ENCODE peak calls at places on chromosomes 11 and 22, in five cellular contexts. One of them, this sample, is unnamed.

GRCh38 chr11:72850832-72851231 is 36.6 kb downstream of the ATG16L2 start:
- DNase-seq in mesothelial cell of epicardium: no peak
- DNase-seq in midbrain: no peak
- DNase-seq in colonic mucosa: no peak
- DNase-seq in naive thymus-derived CD4-positive, alpha-beta T cell: no peak
- DNase-seq in this sample: no peak

GRCh38 chr22:44449683-44450425 is 48.2 kb downstream of the RTL6 start:
- DNase-seq in mesothelial cell of epicardium: no peak
- DNase-seq in midbrain: peak
- DNase-seq in colonic mucosa: no peak
- DNase-seq in naive thymus-derived CD4-positive, alpha-beta T cell: no peak
- DNase-seq in this sample: no peak

GRCh38 chr11:76095891-76096290 is 110.4 kb downstream of the WNT11 start:
- DNase-seq in mesothelial cell of epicardium: no peak
- DNase-seq in midbrain: no peak
- DNase-seq in colonic mucosa: no peak
- DNase-seq in naive thymus-derived CD4-positive, alpha-beta T cell: no peak
- DNase-seq in this sample: no peak

GRCh38 chr11:73551697-73552096 is 46.2 kb downstream of the FAM168A start:
- DNase-seq in mesothelial cell of epicardium: no peak
- DNase-seq in midbrain: no peak
- DNase-seq in colonic mucosa: no peak
- DNase-seq in naive thymus-derived CD4-positive, alpha-beta T cell: no peak
- DNase-seq in this sample: no peak

GRCh38 chr11:2377511-2378443 is 667 bp downstream of the CD81 start:
- DNase-seq in mesothelial cell of epicardium: peak
- DNase-seq in midbrain: peak
- DNase-seq in colonic mucosa: peak
- DNase-seq in naive thymus-derived CD4-positive, alpha-beta T cell: peak
- DNase-seq in this sample: no peak

GRCh38 chr11:61706452-61707400 is 26.5 kb downstream of the DAGLA start:
- DNase-seq in mesothelial cell of epicardium: no peak
- DNase-seq in midbrain: no peak
- DNase-seq in colonic mucosa: peak
- DNase-seq in naive thymus-derived CD4-positive, alpha-beta T cell: no peak
- DNase-seq in this sample: no peak

GRCh38 chr11:15453211-15453715 is 338.5 kb downstream of the INSC start:
- DNase-seq in mesothelial cell of epicardium: no peak
- DNase-seq in midbrain: no peak
- DNase-seq in colonic mucosa: no peak
- DNase-seq in naive thymus-derived CD4-positive, alpha-beta T cell: no peak
- DNase-seq in this sample: no peak

GRCh38 chr11:1168721-1169161 is 11.0 kb downstream of the MUC5AC start:
- DNase-seq in mesothelial cell of epicardium: no peak
- DNase-seq in midbrain: no peak
- DNase-seq in colonic mucosa: no peak
- DNase-seq in naive thymus-derived CD4-positive, alpha-beta T cell: no peak
- DNase-seq in this sample: no peak

GRCh38 chr11:104925850-104926249 is 27.6 kb upstream of the CASP12 start:
- DNase-seq in mesothelial cell of epicardium: no peak
- DNase-seq in midbrain: no peak
- DNase-seq in colonic mucosa: no peak
- DNase-seq in naive thymus-derived CD4-positive, alpha-beta T cell: no peak
- DNase-seq in this sample: no peak

GRCh38 chr22:27207907-27208306 is 550.5 kb downstream of the MIAT start:
- DNase-seq in mesothelial cell of epicardium: no peak
- DNase-seq in midbrain: no peak
- DNase-seq in colonic mucosa: no peak
- DNase-seq in naive thymus-derived CD4-positive, alpha-beta T cell: no peak
- DNase-seq in this sample: no peak

GRCh38 chr11:2581931-2582435 is 117.8 kb downstream of the KCNQ1OT1 start:
- DNase-seq in mesothelial cell of epicardium: peak
- DNase-seq in midbrain: no peak
- DNase-seq in colonic mucosa: no peak
- DNase-seq in naive thymus-derived CD4-positive, alpha-beta T cell: no peak
- DNase-seq in this sample: no peak

GRCh38 chr11:45233804-45234170 is 52.4 kb downstream of the SYT13 start:
- DNase-seq in mesothelial cell of epicardium: no peak
- DNase-seq in midbrain: no peak
- DNase-seq in colonic mucosa: no peak
- DNase-seq in naive thymus-derived CD4-positive, alpha-beta T cell: no peak
- DNase-seq in this sample: no peak

GRCh38 chr11:24559315-24559714 is 62.5 kb downstream of the LUZP2 start:
- DNase-seq in mesothelial cell of epicardium: no peak
- DNase-seq in midbrain: no peak
- DNase-seq in colonic mucosa: no peak
- DNase-seq in naive thymus-derived CD4-positive, alpha-beta T cell: no peak
- DNase-seq in this sample: no peak

GRCh38 chr11:28144808-28145207 is 36.6 kb downstream of the METTL15 start:
- DNase-seq in mesothelial cell of epicardium: no peak
- DNase-seq in midbrain: no peak
- DNase-seq in colonic mucosa: no peak
- DNase-seq in naive thymus-derived CD4-positive, alpha-beta T cell: no peak
- DNase-seq in this sample: no peak

GRCh38 chr11:32056445-32056844 is 34.4 kb upstream of the RCN1 start:
- DNase-seq in mesothelial cell of epicardium: no peak
- DNase-seq in midbrain: no peak
- DNase-seq in colonic mucosa: no peak
- DNase-seq in naive thymus-derived CD4-positive, alpha-beta T cell: no peak
- DNase-seq in this sample: no peak

GRCh38 chr11:65424200-65425104 is 1.9 kb downstream of the NEAT1 start:
- DNase-seq in mesothelial cell of epicardium: no peak
- DNase-seq in midbrain: no peak
- DNase-seq in colonic mucosa: peak
- DNase-seq in naive thymus-derived CD4-positive, alpha-beta T cell: peak
- DNase-seq in this sample: peak

GRCh38 chr11:114017723-114018122 is 41.8 kb upstream of the ZBTB16 start:
- DNase-seq in mesothelial cell of epicardium: no peak
- DNase-seq in midbrain: no peak
- DNase-seq in colonic mucosa: no peak
- DNase-seq in naive thymus-derived CD4-positive, alpha-beta T cell: no peak
- DNase-seq in this sample: no peak

GRCh38 chr11:47391077-47391583 is 12.8 kb upstream of the SPI1 start:
- DNase-seq in mesothelial cell of epicardium: no peak
- DNase-seq in midbrain: no peak
- DNase-seq in colonic mucosa: no peak
- DNase-seq in naive thymus-derived CD4-positive, alpha-beta T cell: no peak
- DNase-seq in this sample: no peak

GRCh38 chr22:20438066-20438677 is 547 bp upstream of the SCARF2 start:
- DNase-seq in mesothelial cell of epicardium: no peak
- DNase-seq in midbrain: no peak
- DNase-seq in colonic mucosa: no peak
- DNase-seq in naive thymus-derived CD4-positive, alpha-beta T cell: no peak
- DNase-seq in this sample: no peak

GRCh38 chr11:43943357-43943930 is 1.0 kb downstream of the C11orf96 start:
- DNase-seq in mesothelial cell of epicardium: no peak
- DNase-seq in midbrain: no peak
- DNase-seq in colonic mucosa: no peak
- DNase-seq in naive thymus-derived CD4-positive, alpha-beta T cell: no peak
- DNase-seq in this sample: no peak

GRCh38 chr22:31248138-31248745 is 36.1 kb downstream of the LIMK2 start:
- DNase-seq in mesothelial cell of epicardium: peak
- DNase-seq in midbrain: peak
- DNase-seq in colonic mucosa: peak
- DNase-seq in naive thymus-derived CD4-positive, alpha-beta T cell: peak
- DNase-seq in this sample: peak

GRCh38 chr11:69930081-69931059 is 111.2 kb upstream of the FGF3 start:
- DNase-seq in mesothelial cell of epicardium: no peak
- DNase-seq in midbrain: no peak
- DNase-seq in colonic mucosa: no peak
- DNase-seq in naive thymus-derived CD4-positive, alpha-beta T cell: no peak
- DNase-seq in this sample: no peak

GRCh38 chr11:10581481-10582019 is 13.1 kb upstream of the LYVE1 start:
- DNase-seq in mesothelial cell of epicardium: no peak
- DNase-seq in midbrain: peak
- DNase-seq in colonic mucosa: no peak
- DNase-seq in naive thymus-derived CD4-positive, alpha-beta T cell: no peak
- DNase-seq in this sample: peak

GRCh38 chr22:27726726-27727449 is 74.7 kb downstream of the MN1 start:
- DNase-seq in mesothelial cell of epicardium: no peak
- DNase-seq in midbrain: no peak
- DNase-seq in colonic mucosa: peak
- DNase-seq in naive thymus-derived CD4-positive, alpha-beta T cell: no peak
- DNase-seq in this sample: no peak

GRCh38 chr22:48808038-48808960 is 1019.4 kb downstream of the BRD1 start:
- DNase-seq in mesothelial cell of epicardium: no peak
- DNase-seq in midbrain: no peak
- DNase-seq in colonic mucosa: no peak
- DNase-seq in naive thymus-derived CD4-positive, alpha-beta T cell: no peak
- DNase-seq in this sample: no peak

GRCh38 chr11:33387586-33387985 is 130.4 kb downstream of the HIPK3 start:
- DNase-seq in mesothelial cell of epicardium: no peak
- DNase-seq in midbrain: no peak
- DNase-seq in colonic mucosa: no peak
- DNase-seq in naive thymus-derived CD4-positive, alpha-beta T cell: no peak
- DNase-seq in this sample: no peak

GRCh38 chr22:28435271-28435825 is 244.3 kb downstream of the TTC28 start:
- DNase-seq in mesothelial cell of epicardium: no peak
- DNase-seq in midbrain: no peak
- DNase-seq in colonic mucosa: peak
- DNase-seq in naive thymus-derived CD4-positive, alpha-beta T cell: no peak
- DNase-seq in this sample: peak

GRCh38 chr22:42626951-42627625 is 12.4 kb upstream of the POLDIP3 start:
- DNase-seq in mesothelial cell of epicardium: no peak
- DNase-seq in midbrain: no peak
- DNase-seq in colonic mucosa: no peak
- DNase-seq in naive thymus-derived CD4-positive, alpha-beta T cell: no peak
- DNase-seq in this sample: no peak

GRCh38 chr11:10628506-10629236 is 60.2 kb upstream of the LYVE1 start:
- DNase-seq in mesothelial cell of epicardium: no peak
- DNase-seq in midbrain: no peak
- DNase-seq in colonic mucosa: no peak
- DNase-seq in naive thymus-derived CD4-positive, alpha-beta T cell: no peak
- DNase-seq in this sample: no peak

GRCh38 chr22:37014835-37015586 is 4.2 kb downstream of the TST start:
- DNase-seq in mesothelial cell of epicardium: no peak
- DNase-seq in midbrain: no peak
- DNase-seq in colonic mucosa: no peak
- DNase-seq in naive thymus-derived CD4-positive, alpha-beta T cell: no peak
- DNase-seq in this sample: no peak

GRCh38 chr11:13376838-13377237 is 86.2 kb downstream of the BTBD10 start:
- DNase-seq in mesothelial cell of epicardium: no peak
- DNase-seq in midbrain: no peak
- DNase-seq in colonic mucosa: no peak
- DNase-seq in naive thymus-derived CD4-positive, alpha-beta T cell: no peak
- DNase-seq in this sample: no peak